ENCODE peak calls at places on chromosomes 11 and 22, in ten cellular contexts. F is IMR-90; L is T-helper 9 cell; C is cardiac fibroblast; M is aorta; B is PC-3; E is HEK293T; I is endothelial cell; U is LHCN-M2; N is stimulated activated CD4-positive, alpha-beta T cell treated with anti-CD3 and anti-CD28 coated beads, Interleukin-2, amount 100 ng/mL, for 24 hours. X is an unnamed sample.

GRCh38 chr11:90737328-90738050 is 514.6 kb upstream of the CHORDC1 start:
- DNase-seq in F (no peak), L (no peak), C (no peak), M (no peak), B (no peak), E (no peak), I (no peak), U (no peak), N (no peak), X (no peak)

GRCh38 chr11:2223153-2223794 is 47.1 kb downstream of the ASCL2 start:
- DNase-seq in F (no peak), L (no peak), C (no peak), M (no peak), B (no peak), E (no peak), I (no peak), U (no peak), N (no peak), X (no peak)

GRCh38 chr22:37638351-37639069 is 959 bp upstream of the SH3BP1 start:
- DNase-seq in F (no peak), L (no peak), C (no peak), M (no peak), B (no peak), E (no peak), I (no peak), U (no peak), N (no peak), X (no peak)

GRCh38 chr22:16959345-16959930 is 48.6 kb downstream of the GAB4 start:
- DNase-seq in F (no peak), L (no peak), C (no peak), M (no peak), B (no peak), E (peak; percentile 7), I (no peak), U (no peak), N (no peak), X (peak; percentile 35)

GRCh38 chr22:35292786-35293185 is 6.9 kb upstream of the TOM1 start:
- DNase-seq in F (no peak), L (no peak), C (no peak), M (no peak), B (no peak), E (no peak), I (no peak), U (no peak), N (no peak), X (no peak)

GRCh38 chr11:19628018-19628417 is 84.6 kb upstream of the NAV2 start:
- DNase-seq in F (peak; percentile 59), L (no peak), C (peak; percentile 89), M (peak; percentile 85), B (peak; percentile 92), E (no peak), I (no peak), U (peak; percentile 96), N (no peak), X (peak; percentile 4)

GRCh38 chr11:9821008-9821752 is 157.3 kb downstream of the SWAP70 start:
- DNase-seq in F (no peak), L (no peak), C (no peak), M (no peak), B (peak; percentile 36), E (no peak), I (no peak), U (no peak), N (no peak), X (no peak)

GRCh38 chr11:26572770-26573402 is 823 bp upstream of the MUC15 start:
- DNase-seq in F (no peak), L (no peak), C (no peak), M (no peak), B (no peak), E (no peak), I (no peak), U (no peak), N (no peak), X (no peak)

GRCh38 chr11:55966391-55966790 is 3.4 kb downstream of the OR10AG1 start:
- DNase-seq in F (no peak), L (no peak), C (no peak), M (no peak), B (no peak), E (no peak), I (no peak), U (no peak), N (no peak), X (no peak)

GRCh38 chr11:63783925-63784592 is 15.5 kb upstream of the ZFTA start:
- DNase-seq in F (no peak), L (no peak), C (no peak), M (no peak), B (no peak), E (no peak), I (no peak), U (no peak), N (no peak), X (no peak)

GRCh38 chr22:18994780-18995711 is 59.0 kb upstream of the PRODH start:
- DNase-seq in F (no peak), L (no peak), C (no peak), M (no peak), B (no peak), E (no peak), I (no peak), U (no peak), N (no peak), X (peak; percentile 7)

GRCh38 chr11:96246718-96247540 is 96.1 kb downstream of the MAML2 start:
- DNase-seq in F (peak; percentile 83), L (no peak), C (peak; percentile 61), M (no peak), B (peak; percentile 67), E (no peak), I (no peak), U (peak; percentile 85), N (no peak), X (no peak)

GRCh38 chr11:110433393-110434333 is 3.9 kb downstream of the FDX1 start:
- DNase-seq in F (peak; percentile 42), L (no peak), C (peak; percentile 57), M (no peak), B (peak; percentile 58), E (no peak), I (no peak), U (peak; percentile 37), N (no peak), X (peak; percentile 37)

GRCh38 chr22:44530106-44530505 is 32.1 kb upstream of the RTL6 start:
- DNase-seq in F (peak; percentile 35), L (no peak), C (no peak), M (no peak), B (no peak), E (no peak), I (no peak), U (no peak), N (no peak), X (no peak)

GRCh38 chr11:64396079-64396591 is 37.2 kb downstream of the RPS6KA4 start:
- DNase-seq in F (no peak), L (no peak), C (no peak), M (no peak), B (no peak), E (no peak), I (peak; percentile 14), U (peak; percentile 43), N (no peak), X (no peak)

GRCh38 chr11:75867778-75868374 is 52.9 kb downstream of the UVRAG start:
- DNase-seq in F (peak; percentile 62), L (peak; percentile 35), C (peak; percentile 74), M (no peak), B (peak; percentile 85), E (peak; percentile 35), I (peak; percentile 40), U (peak; percentile 42), N (peak; percentile 64), X (no peak)

GRCh38 chr11:3375552-3375951 is 3.4 kb downstream of the ZNF195 start:
- DNase-seq in F (no peak), L (no peak), C (peak; percentile 62), M (no peak), B (no peak), E (no peak), I (no peak), U (peak; percentile 49), N (no peak), X (no peak)

GRCh38 chr11:34303028-34303427 is 54.8 kb downstream of the ABTB2 start:
- DNase-seq in F (no peak), L (no peak), C (no peak), M (no peak), B (no peak), E (no peak), I (no peak), U (no peak), N (no peak), X (no peak)

GRCh38 chr11:10294289-10294953 is 402 bp upstream of the SBF2 start:
- DNase-seq in F (peak; percentile 87), L (no peak), C (peak; percentile 76), M (peak; percentile 68), B (peak; percentile 45), E (peak; percentile 45), I (peak; percentile 51), U (peak; percentile 58), N (no peak), X (peak; percentile 76)

GRCh38 chr22:32926600-32926999 is 125.1 kb downstream of the TIMP3 start:
- DNase-seq in F (peak; percentile 34), L (no peak), C (peak; percentile 43), M (no peak), B (peak; percentile 6), E (peak; percentile 41), I (peak; percentile 45), U (peak; percentile 9), N (no peak), X (peak; percentile 28)

GRCh38 chr11:1084561-1085439 is 10.1 kb downstream of the MUC2 start:
- DNase-seq in F (no peak), L (no peak), C (no peak), M (peak; percentile 35), B (no peak), E (no peak), I (no peak), U (no peak), N (no peak), X (no peak)

GRCh38 chr11:396511-396947 is 2.5 kb downstream of the PKP3 start:
- DNase-seq in F (no peak), L (no peak), C (no peak), M (no peak), B (no peak), E (peak; percentile 33), I (no peak), U (peak; percentile 41), N (no peak), X (peak; percentile 21)

GRCh38 chr11:128645968-128646367 is 47.9 kb upstream of the FLI1 start:
- DNase-seq in F (no peak), L (no peak), C (no peak), M (no peak), B (no peak), E (no peak), I (no peak), U (no peak), N (no peak), X (no peak)

X was measured in SJSA1.